ENCODE peak calls at places on chromosome 13, in seven cellular contexts. One of them, this sample, is unnamed.

GRCh38 chr13:29529755-29530154 is 65.7 kb downstream of the SLC7A1 start:
- DNase-seq in stimulated activated CD4-positive, alpha-beta T cell treated with anti-CD3 and anti-CD28 coated beads, Interleukin-2, amount 100 ng/mL, for 24 hours: no peak
- DNase-seq in RWPE1: no peak
- DNase-seq in GM04504: no peak
- DNase-seq in renal cortical epithelial cell: no peak
- DNase-seq in NCI-H2029 treated with DMSO at 0.1 percent for 48 hours: no peak
- DNase-seq in spleen: no peak
- DNase-seq in this sample: no peak

GRCh38 chr13:111874981-111875380 is 192.0 kb upstream of the SOX1 start:
- DNase-seq in stimulated activated CD4-positive, alpha-beta T cell treated with anti-CD3 and anti-CD28 coated beads, Interleukin-2, amount 100 ng/mL, for 24 hours: no peak
- DNase-seq in RWPE1: no peak
- DNase-seq in GM04504: no peak
- DNase-seq in renal cortical epithelial cell: no peak
- DNase-seq in NCI-H2029 treated with DMSO at 0.1 percent for 48 hours: no peak
- DNase-seq in spleen: no peak
- DNase-seq in this sample: no peak

GRCh38 chr13:77372275-77372674 is 45.4 kb upstream of the MYCBP2 start:
- DNase-seq in stimulated activated CD4-positive, alpha-beta T cell treated with anti-CD3 and anti-CD28 coated beads, Interleukin-2, amount 100 ng/mL, for 24 hours: no peak
- DNase-seq in RWPE1: no peak
- DNase-seq in GM04504: no peak
- DNase-seq in renal cortical epithelial cell: peak
- DNase-seq in NCI-H2029 treated with DMSO at 0.1 percent for 48 hours: no peak
- DNase-seq in spleen: no peak
- DNase-seq in this sample: no peak

GRCh38 chr13:68234278-68234677 is 1004.1 kb upstream of the PCDH9 start:
- DNase-seq in stimulated activated CD4-positive, alpha-beta T cell treated with anti-CD3 and anti-CD28 coated beads, Interleukin-2, amount 100 ng/mL, for 24 hours: no peak
- DNase-seq in RWPE1: peak
- DNase-seq in GM04504: no peak
- DNase-seq in renal cortical epithelial cell: peak
- DNase-seq in NCI-H2029 treated with DMSO at 0.1 percent for 48 hours: no peak
- DNase-seq in spleen: no peak
- DNase-seq in this sample: no peak

GRCh38 chr13:28455580-28456194 is 39.2 kb downstream of the FLT1 start:
- DNase-seq in stimulated activated CD4-positive, alpha-beta T cell treated with anti-CD3 and anti-CD28 coated beads, Interleukin-2, amount 100 ng/mL, for 24 hours: no peak
- DNase-seq in RWPE1: no peak
- DNase-seq in GM04504: no peak
- DNase-seq in renal cortical epithelial cell: no peak
- DNase-seq in NCI-H2029 treated with DMSO at 0.1 percent for 48 hours: no peak
- DNase-seq in spleen: no peak
- DNase-seq in this sample: no peak

GRCh38 chr13:100514788-100515409 is 73.7 kb downstream of the GGACT start:
- DNase-seq in stimulated activated CD4-positive, alpha-beta T cell treated with anti-CD3 and anti-CD28 coated beads, Interleukin-2, amount 100 ng/mL, for 24 hours: peak
- DNase-seq in RWPE1: peak
- DNase-seq in GM04504: peak
- DNase-seq in renal cortical epithelial cell: peak
- DNase-seq in NCI-H2029 treated with DMSO at 0.1 percent for 48 hours: peak
- DNase-seq in spleen: peak
- DNase-seq in this sample: peak

GRCh38 chr13:85562282-85562681 is 236.9 kb downstream of the SLITRK6 start:
- DNase-seq in stimulated activated CD4-positive, alpha-beta T cell treated with anti-CD3 and anti-CD28 coated beads, Interleukin-2, amount 100 ng/mL, for 24 hours: no peak
- DNase-seq in RWPE1: no peak
- DNase-seq in GM04504: no peak
- DNase-seq in renal cortical epithelial cell: no peak
- DNase-seq in NCI-H2029 treated with DMSO at 0.1 percent for 48 hours: no peak
- DNase-seq in spleen: peak
- DNase-seq in this sample: no peak

GRCh38 chr13:97226788-97227627 is 4.9 kb downstream of the MBNL2 start:
- DNase-seq in stimulated activated CD4-positive, alpha-beta T cell treated with anti-CD3 and anti-CD28 coated beads, Interleukin-2, amount 100 ng/mL, for 24 hours: peak
- DNase-seq in RWPE1: no peak
- DNase-seq in GM04504: no peak
- DNase-seq in renal cortical epithelial cell: peak
- DNase-seq in NCI-H2029 treated with DMSO at 0.1 percent for 48 hours: no peak
- DNase-seq in spleen: no peak
- DNase-seq in this sample: no peak

This sample was measured in retinal pigment epithelial cell.